ENCODE peak calls at places on chromosomes 5 and 9, in eight cellular contexts. N is WERI-Rb-1; F is CD8-positive, alpha-beta T cell; E is AG04450; G is WTC11; I is fibroblast of the aortic adventitia; S is PC-3; X is choroid plexus epithelial cell. C is an unnamed sample.
A peak's percentile ranks its signal among the peaks of the same experiment; 100 is the strongest.

GRCh38 chr9:90815183-90815943 is 13.7 kb downstream of the SYK start:
- DNase-seq in X (peak; percentile 9), G (no peak), S (no peak), N (no peak), I (no peak), E (no peak), F (no peak), C (no peak)

GRCh38 chr9:28832168-28832567 is 1258.9 kb upstream of the C9orf72 start:
- DNase-seq in N (no peak), F (no peak), E (no peak), X (no peak), I (no peak), G (no peak), S (no peak), C (no peak)

GRCh38 chr5:12658871-12659446 is 754.7 kb upstream of the CTNND2 start:
- DNase-seq in I (no peak), N (no peak), E (no peak), X (no peak), G (no peak), S (no peak), F (no peak), C (no peak)

GRCh38 chr5:159915913-159916840 is at the start of gene ADRA1B:
- DNase-seq in N (peak; percentile 80), F (peak; percentile 37), I (peak; percentile 46), G (peak; percentile 80), S (peak; percentile 68), X (peak; percentile 70), E (no peak), C (peak; percentile 88)

GRCh38 chr9:6106576-6107339 is 91.3 kb upstream of the RANBP6 start:
- DNase-seq in E (no peak), G (peak; percentile 21), I (peak; percentile 57), S (peak; percentile 60), X (peak; percentile 57), N (peak; percentile 16), F (no peak), C (no peak)

GRCh38 chr9:14243514-14244042 is 70.4 kb downstream of the NFIB start:
- DNase-seq in N (no peak), F (no peak), S (no peak), E (no peak), I (peak; percentile 48), X (no peak), G (no peak), C (no peak)

GRCh38 chr5:95984287-95984938 is 22.8 kb upstream of the ELL2 start:
- DNase-seq in I (peak; percentile 48), N (no peak), F (no peak), S (no peak), E (no peak), G (no peak), X (peak; percentile 48), C (no peak)

GRCh38 chr9:116112236-116112635 is 41.4 kb upstream of the PAPPA start:
- DNase-seq in I (peak; percentile 41), E (no peak), X (peak; percentile 73), G (no peak), S (peak; percentile 39), F (no peak), N (no peak), C (no peak)

GRCh38 chr5:55864606-55865541 is 13.7 kb downstream of the IL31RA start:
- DNase-seq in E (no peak), X (peak; percentile 84), I (no peak), S (no peak), G (no peak), N (no peak), F (no peak), C (no peak)

GRCh38 chr5:98651715-98652114 is 121.7 kb upstream of the RGMB start:
- DNase-seq in S (peak; percentile 29), F (no peak), G (no peak), N (no peak), X (no peak), E (no peak), I (no peak), C (no peak)

GRCh38 chr5:40790947-40791593 is 7.1 kb downstream of the PRKAA1 start:
- DNase-seq in G (no peak), N (no peak), X (peak; percentile 41), S (peak; percentile 64), I (peak; percentile 40), E (no peak), F (no peak), C (no peak)

GRCh38 chr5:66863343-66864170 is 267.4 kb downstream of the MAST4 start:
- DNase-seq in N (no peak), S (no peak), E (no peak), G (peak; percentile 14), I (no peak), X (peak; percentile 53), F (no peak), C (no peak)
- TF ChIP-seq CTCF in N (no peak), S (no peak), E (no peak), G (no peak), I (no peak), X (no peak), F (no peak), C (no peak)

GRCh38 chr5:4797445-4797844 is 342.7 kb upstream of the ADAMTS16 start:
- DNase-seq in I (no peak), G (no peak), E (no peak), N (no peak), S (no peak), X (no peak), F (no peak), C (no peak)
- TF ChIP-seq CTCF in I (no peak), G (no peak), E (no peak), N (no peak), S (no peak), X (no peak), F (no peak), C (no peak)

GRCh38 chr5:34826347-34826746 is 12.6 kb upstream of the TTC23L start:
- DNase-seq in N (no peak), S (no peak), I (no peak), F (no peak), G (peak; percentile 15), X (peak; percentile 38), E (no peak), C (no peak)
- TF ChIP-seq CTCF in N (no peak), S (no peak), I (no peak), F (no peak), G (no peak), X (no peak), E (no peak), C (no peak)

GRCh38 chr5:92911293-92911692 is 669.7 kb downstream of the NR2F1-AS1 start:
- DNase-seq in G (no peak), N (no peak), F (no peak), E (no peak), S (no peak), I (no peak), X (no peak), C (no peak)

GRCh38 chr5:92917044-92917443 is 664.0 kb downstream of the NR2F1-AS1 start:
- DNase-seq in S (no peak), F (no peak), I (peak; percentile 68), N (no peak), X (peak; percentile 91), E (no peak), G (no peak), C (no peak)

GRCh38 chr5:92912280-92912679 is 668.7 kb downstream of the NR2F1-AS1 start:
- DNase-seq in E (no peak), G (no peak), X (no peak), F (no peak), I (no peak), N (no peak), S (no peak), C (no peak)

GRCh38 chr5:92911851-92912250 is 669.2 kb downstream of the NR2F1-AS1 start:
- DNase-seq in S (no peak), G (no peak), N (no peak), X (no peak), F (no peak), E (no peak), I (no peak), C (no peak)

DNA sequence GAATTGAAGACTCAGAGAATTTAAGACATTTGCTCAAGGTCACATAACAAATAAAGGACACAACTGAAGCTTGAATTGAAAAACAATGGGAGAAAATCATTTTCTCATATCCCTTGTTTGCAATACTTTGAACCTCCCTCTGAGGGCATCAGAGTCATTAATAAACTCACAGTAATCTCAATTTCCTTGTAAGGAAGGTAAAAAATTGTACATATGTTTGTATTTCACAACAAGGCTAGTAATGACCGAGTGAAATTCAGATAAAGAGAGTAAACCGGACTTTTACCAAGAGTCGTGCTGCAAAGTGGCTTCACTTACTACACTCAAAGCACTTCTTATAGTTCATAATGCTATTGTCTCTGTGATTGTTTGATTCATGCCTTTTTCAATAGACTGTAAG is 665.0 kb downstream of the NR2F1-AS1 start:
- DNase-seq in N (no peak), G (no peak), E (no peak), X (peak; percentile 82), S (peak; percentile 56), F (no peak), I (peak; percentile 69), C (no peak)
- TF ChIP-seq CTCF in N (no peak), G (no peak), E (peak; percentile 34), X (peak; percentile 48), S (peak; percentile 63), F (no peak), I (peak; percentile 35), C (no peak)

DNA sequence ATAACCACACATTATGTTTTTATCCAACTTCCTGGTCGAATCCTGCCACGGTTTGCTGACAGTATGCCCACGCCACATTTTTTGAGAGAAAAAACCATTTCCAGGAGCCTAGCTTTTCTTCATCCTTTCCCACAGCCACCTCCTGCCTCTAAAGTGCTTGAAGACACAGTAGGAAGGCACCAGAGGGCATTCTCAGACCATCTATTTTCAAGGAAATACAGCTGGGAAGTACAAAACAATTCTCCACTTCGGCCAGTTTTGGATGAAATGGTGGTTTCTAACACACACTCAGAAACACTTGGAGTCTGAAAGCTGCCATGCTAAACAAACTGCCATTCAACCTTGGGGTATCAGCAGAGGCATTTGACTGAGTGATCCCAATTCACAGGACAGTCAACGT is 86.3 kb upstream of the RPS23 start:
- DNase-seq in I (peak; percentile 92), X (peak; percentile 92), S (peak; percentile 66), F (no peak), E (no peak), N (no peak), G (no peak), C (no peak)
- TF ChIP-seq CTCF in I (peak; percentile 61), X (peak; percentile 73), S (peak; percentile 61), F (no peak), E (peak; percentile 59), N (peak; percentile 24), G (no peak), C (no peak)

C was measured in glutamatergic neuron.